ENCODE peak calls at places on chromosomes 13 and 19, in seven cellular contexts. One of them, this sample, is unnamed.
A peak's percentile ranks its signal among the peaks of the same experiment; 100 is the strongest.

GRCh38 chr19:18633321-18633720 is 3.5 kb upstream of the KLHL26 start:
- DNase-seq in CD14-positive monocyte: no peak
- DNase-seq in GM20000: no peak
- DNase-seq in Calu3: no peak
- DNase-seq in B cell: no peak
- DNase-seq in nephron progenitor cell: no peak
- DNase-seq in prostate gland: no peak
- DNase-seq in this sample: no peak

GRCh38 chr19:17385878-17386611 is 8.0 kb downstream of the CCDC194 start:
- DNase-seq in CD14-positive monocyte: no peak
- DNase-seq in GM20000: peak; percentile 82
- DNase-seq in Calu3: peak; percentile 61
- DNase-seq in B cell: peak; percentile 79
- DNase-seq in nephron progenitor cell: peak; percentile 79
- DNase-seq in prostate gland: no peak
- DNase-seq in this sample: peak; percentile 43

GRCh38 chr13:30978981-30979956 is 46.8 kb downstream of the TEX26 start:
- DNase-seq in CD14-positive monocyte: no peak
- DNase-seq in GM20000: no peak
- DNase-seq in Calu3: peak; percentile 28
- DNase-seq in B cell: peak; percentile 13
- DNase-seq in nephron progenitor cell: peak; percentile 64
- DNase-seq in prostate gland: no peak
- DNase-seq in this sample: peak; percentile 5

GRCh38 chr13:45850020-45850613 is 1.4 kb downstream of the SIAH3 start:
- DNase-seq in CD14-positive monocyte: no peak
- DNase-seq in GM20000: no peak
- DNase-seq in Calu3: no peak
- DNase-seq in B cell: no peak
- DNase-seq in nephron progenitor cell: peak; percentile 45
- DNase-seq in prostate gland: no peak
- DNase-seq in this sample: no peak

GRCh38 chr13:78657699-78658629 is 991 bp downstream of the OBI1 start:
- DNase-seq in CD14-positive monocyte: no peak
- DNase-seq in GM20000: peak; percentile 24
- DNase-seq in Calu3: no peak
- DNase-seq in B cell: peak; percentile 4
- DNase-seq in nephron progenitor cell: no peak
- DNase-seq in prostate gland: no peak
- DNase-seq in this sample: no peak

GRCh38 chr19:47444388-47444821 is 25.1 kb upstream of the MEIS3 start:
- DNase-seq in CD14-positive monocyte: no peak
- DNase-seq in GM20000: no peak
- DNase-seq in Calu3: no peak
- DNase-seq in B cell: no peak
- DNase-seq in nephron progenitor cell: peak; percentile 90
- DNase-seq in prostate gland: no peak
- DNase-seq in this sample: no peak

GRCh38 chr19:3783660-3784584 is 2.3 kb downstream of the MATK start:
- DNase-seq in CD14-positive monocyte: no peak
- DNase-seq in GM20000: no peak
- DNase-seq in Calu3: no peak
- DNase-seq in B cell: no peak
- DNase-seq in nephron progenitor cell: no peak
- DNase-seq in prostate gland: no peak
- DNase-seq in this sample: no peak

GRCh38 chr19:51689751-51690358 is 3.3 kb upstream of the SPACA6 start:
- DNase-seq in CD14-positive monocyte: no peak
- DNase-seq in GM20000: peak; percentile 45
- DNase-seq in Calu3: peak; percentile 41
- DNase-seq in B cell: no peak
- DNase-seq in nephron progenitor cell: peak; percentile 89
- DNase-seq in prostate gland: no peak
- DNase-seq in this sample: peak; percentile 45

GRCh38 chr19:33290082-33290815 is 12.1 kb downstream of the CEBPA start:
- DNase-seq in CD14-positive monocyte: no peak
- DNase-seq in GM20000: no peak
- DNase-seq in Calu3: no peak
- DNase-seq in B cell: no peak
- DNase-seq in nephron progenitor cell: no peak
- DNase-seq in prostate gland: no peak
- DNase-seq in this sample: no peak

GRCh38 chr19:35619290-35619923 is 6.9 kb downstream of the HAUS5 start:
- DNase-seq in CD14-positive monocyte: no peak
- DNase-seq in GM20000: no peak
- DNase-seq in Calu3: no peak
- DNase-seq in B cell: no peak
- DNase-seq in nephron progenitor cell: no peak
- DNase-seq in prostate gland: no peak
- DNase-seq in this sample: no peak

GRCh38 chr13:45749026-45749759 is 47.1 kb downstream of the CBY2 start:
- DNase-seq in CD14-positive monocyte: no peak
- DNase-seq in GM20000: no peak
- DNase-seq in Calu3: no peak
- DNase-seq in B cell: no peak
- DNase-seq in nephron progenitor cell: no peak
- DNase-seq in prostate gland: no peak
- DNase-seq in this sample: no peak

GRCh38 chr19:58182577-58182988 is 278 bp upstream of the ZNF274 start:
- DNase-seq in CD14-positive monocyte: peak; percentile 98
- DNase-seq in GM20000: peak; percentile 94
- DNase-seq in Calu3: no peak
- DNase-seq in B cell: no peak
- DNase-seq in nephron progenitor cell: no peak
- DNase-seq in prostate gland: no peak
- DNase-seq in this sample: no peak

GRCh38 chr13:73870970-73871935 is 263.0 kb downstream of the KLF12 start:
- DNase-seq in CD14-positive monocyte: no peak
- DNase-seq in GM20000: no peak
- DNase-seq in Calu3: no peak
- DNase-seq in B cell: no peak
- DNase-seq in nephron progenitor cell: no peak
- DNase-seq in prostate gland: no peak
- DNase-seq in this sample: no peak

GRCh38 chr19:925912-926594 is at the start of gene ARID3A:
- DNase-seq in CD14-positive monocyte: peak; percentile 70
- DNase-seq in GM20000: peak; percentile 95
- DNase-seq in Calu3: no peak
- DNase-seq in B cell: no peak
- DNase-seq in nephron progenitor cell: peak; percentile 64
- DNase-seq in prostate gland: peak; percentile 32
- DNase-seq in this sample: peak; percentile 56

GRCh38 chr19:47186337-47187022 is 44.5 kb downstream of the BBC3 start:
- DNase-seq in CD14-positive monocyte: peak; percentile 32
- DNase-seq in GM20000: peak; percentile 90
- DNase-seq in Calu3: no peak
- DNase-seq in B cell: peak; percentile 33
- DNase-seq in nephron progenitor cell: no peak
- DNase-seq in prostate gland: no peak
- DNase-seq in this sample: peak; percentile 29

GRCh38 chr13:38630780-38631179 is 56.1 kb upstream of the FREM2 start:
- DNase-seq in CD14-positive monocyte: no peak
- DNase-seq in GM20000: no peak
- DNase-seq in Calu3: no peak
- DNase-seq in B cell: no peak
- DNase-seq in nephron progenitor cell: no peak
- DNase-seq in prostate gland: no peak
- DNase-seq in this sample: no peak

GRCh38 chr13:66994097-66994496 is 236.0 kb downstream of the PCDH9 start:
- DNase-seq in CD14-positive monocyte: no peak
- DNase-seq in GM20000: peak; percentile 49
- DNase-seq in Calu3: no peak
- DNase-seq in B cell: peak; percentile 66
- DNase-seq in nephron progenitor cell: peak; percentile 75
- DNase-seq in prostate gland: no peak
- DNase-seq in this sample: peak; percentile 88

GRCh38 chr19:48629599-48630288 is 7.4 kb downstream of the DBP start:
- DNase-seq in CD14-positive monocyte: no peak
- DNase-seq in GM20000: no peak
- DNase-seq in Calu3: no peak
- DNase-seq in B cell: no peak
- DNase-seq in nephron progenitor cell: peak; percentile 75
- DNase-seq in prostate gland: no peak
- DNase-seq in this sample: peak; percentile 19

GRCh38 chr19:1101337-1101698 is 2.5 kb upstream of the GPX4 start:
- DNase-seq in CD14-positive monocyte: no peak
- DNase-seq in GM20000: no peak
- DNase-seq in Calu3: no peak
- DNase-seq in B cell: peak; percentile 31
- DNase-seq in nephron progenitor cell: no peak
- DNase-seq in prostate gland: no peak
- DNase-seq in this sample: peak; percentile 57

GRCh38 chr19:33473644-33474305 is 47.8 kb downstream of the PEPD start:
- DNase-seq in CD14-positive monocyte: no peak
- DNase-seq in GM20000: no peak
- DNase-seq in Calu3: no peak
- DNase-seq in B cell: no peak
- DNase-seq in nephron progenitor cell: no peak
- DNase-seq in prostate gland: no peak
- DNase-seq in this sample: no peak

DNA sequence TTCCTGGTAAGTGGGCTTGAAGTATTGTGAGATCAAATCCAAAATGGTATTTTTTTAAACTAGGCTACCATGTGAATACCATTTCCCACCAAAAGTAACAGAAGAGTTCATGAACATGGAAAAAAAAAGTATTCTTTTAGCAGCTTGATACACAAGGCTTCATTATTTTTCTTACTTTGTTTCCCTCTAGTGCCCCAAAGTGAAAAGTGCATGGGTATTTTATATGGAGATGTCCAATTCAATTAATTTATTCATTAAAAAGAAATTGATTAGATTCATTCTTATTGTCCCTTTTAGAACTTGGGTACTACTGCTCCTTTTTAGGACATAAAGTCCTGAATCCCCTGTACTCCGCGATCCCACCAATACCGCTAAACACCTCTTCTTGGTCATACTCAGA is 28.6 kb upstream of the SCEL start:
- DNase-seq in CD14-positive monocyte: no peak
- DNase-seq in GM20000: no peak
- DNase-seq in Calu3: no peak
- DNase-seq in B cell: no peak
- DNase-seq in nephron progenitor cell: no peak
- DNase-seq in prostate gland: no peak
- DNase-seq in this sample: no peak
- TF ChIP-seq CTCF in CD14-positive monocyte: no peak
- TF ChIP-seq CTCF in GM20000: no peak
- TF ChIP-seq CTCF in Calu3: no peak
- TF ChIP-seq CTCF in B cell: peak; percentile 10
- TF ChIP-seq CTCF in nephron progenitor cell: peak; percentile 9
- TF ChIP-seq CTCF in prostate gland: no peak
- TF ChIP-seq CTCF in this sample: peak; percentile 26

GRCh38 chr19:41932259-41933130 is 4.2 kb upstream of the ERFL start:
- DNase-seq in CD14-positive monocyte: no peak
- DNase-seq in GM20000: no peak
- DNase-seq in Calu3: no peak
- DNase-seq in B cell: no peak
- DNase-seq in nephron progenitor cell: no peak
- DNase-seq in prostate gland: no peak
- DNase-seq in this sample: no peak

GRCh38 chr19:41933131-41933458 is 4.8 kb upstream of the ERFL start:
- DNase-seq in CD14-positive monocyte: no peak
- DNase-seq in GM20000: no peak
- DNase-seq in Calu3: no peak
- DNase-seq in B cell: no peak
- DNase-seq in nephron progenitor cell: no peak
- DNase-seq in prostate gland: no peak
- DNase-seq in this sample: no peak

GRCh38 chr19:41929536-41930071 is 1.4 kb upstream of the ERFL start:
- DNase-seq in CD14-positive monocyte: no peak
- DNase-seq in GM20000: no peak
- DNase-seq in Calu3: no peak
- DNase-seq in B cell: no peak
- DNase-seq in nephron progenitor cell: no peak
- DNase-seq in prostate gland: no peak
- DNase-seq in this sample: no peak

GRCh38 chr19:41930322-41930722 is 2.1 kb upstream of the ERFL start:
- DNase-seq in CD14-positive monocyte: no peak
- DNase-seq in GM20000: no peak
- DNase-seq in Calu3: no peak
- DNase-seq in B cell: no peak
- DNase-seq in nephron progenitor cell: no peak
- DNase-seq in prostate gland: no peak
- DNase-seq in this sample: no peak

GRCh38 chr19:41930926-41931592 is 2.8 kb upstream of the ERFL start:
- DNase-seq in CD14-positive monocyte: no peak
- DNase-seq in GM20000: no peak
- DNase-seq in Calu3: no peak
- DNase-seq in B cell: peak; percentile 56
- DNase-seq in nephron progenitor cell: no peak
- DNase-seq in prostate gland: no peak
- DNase-seq in this sample: no peak
- TF ChIP-seq CTCF in CD14-positive monocyte: peak; percentile 46
- TF ChIP-seq CTCF in GM20000: no peak
- TF ChIP-seq CTCF in Calu3: no peak
- TF ChIP-seq CTCF in B cell: peak; percentile 55
- TF ChIP-seq CTCF in nephron progenitor cell: peak; percentile 31
- TF ChIP-seq CTCF in prostate gland: no peak
- TF ChIP-seq CTCF in this sample: no peak

GRCh38 chr19:5309438-5310204 is 31.0 kb downstream of the PTPRS start:
- DNase-seq in CD14-positive monocyte: no peak
- DNase-seq in GM20000: no peak
- DNase-seq in Calu3: no peak
- DNase-seq in B cell: no peak
- DNase-seq in nephron progenitor cell: no peak
- DNase-seq in prostate gland: no peak
- DNase-seq in this sample: no peak
- TF ChIP-seq CTCF in CD14-positive monocyte: no peak
- TF ChIP-seq CTCF in GM20000: no peak
- TF ChIP-seq CTCF in Calu3: no peak
- TF ChIP-seq CTCF in B cell: no peak
- TF ChIP-seq CTCF in nephron progenitor cell: no peak
- TF ChIP-seq CTCF in prostate gland: no peak
- TF ChIP-seq CTCF in this sample: no peak

DNA sequence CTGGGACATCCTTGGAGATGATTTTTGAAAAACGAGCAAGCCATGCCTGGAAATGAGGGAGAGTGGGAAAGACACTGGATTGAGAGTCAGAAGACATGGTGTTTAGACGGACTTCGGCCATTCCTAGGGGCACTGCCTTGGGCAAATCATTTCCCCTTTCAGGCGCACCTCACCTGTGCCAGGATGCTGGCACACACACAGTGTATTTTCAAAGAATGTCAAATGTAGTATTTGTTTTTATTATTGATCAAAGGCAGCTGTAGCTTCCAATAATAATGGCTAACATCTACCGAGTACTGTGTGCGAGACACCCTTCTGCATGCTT is 485.2 kb downstream of the UQCRFS1 start:
- DNase-seq in CD14-positive monocyte: no peak
- DNase-seq in GM20000: no peak
- DNase-seq in Calu3: no peak
- DNase-seq in B cell: no peak
- DNase-seq in nephron progenitor cell: no peak
- DNase-seq in prostate gland: no peak
- DNase-seq in this sample: no peak
- TF ChIP-seq CTCF in CD14-positive monocyte: no peak
- TF ChIP-seq CTCF in GM20000: no peak
- TF ChIP-seq CTCF in Calu3: no peak
- TF ChIP-seq CTCF in B cell: no peak
- TF ChIP-seq CTCF in nephron progenitor cell: no peak
- TF ChIP-seq CTCF in prostate gland: no peak
- TF ChIP-seq CTCF in this sample: no peak